ENCODE peak calls at places on chromosomes 13 and 19, in four cellular contexts. One of them, this sample, is unnamed. For H3K9me3, the result is how much of the 10 kb centered on the place peaks cover.

GRCh38 chr19:15304140-15304705 is 28.1 kb downstream of the BRD4 start:
- DNase-seq in A549: no peak
- DNase-seq in hepatocyte: no peak
- DNase-seq in lung: no peak
- DNase-seq in this sample: no peak

GRCh38 chr13:40910324-40911050 is 108.6 kb downstream of the ELF1 start:
- DNase-seq in A549: no peak
- DNase-seq in hepatocyte: no peak
- DNase-seq in lung: no peak
- DNase-seq in this sample: no peak

GRCh38 chr13:50531917-50532899 is 311.3 kb downstream of the DLEU7 start:
- DNase-seq in A549: no peak
- DNase-seq in hepatocyte: peak
- DNase-seq in lung: no peak
- DNase-seq in this sample: peak

GRCh38 chr13:38872693-38873092 is 117.9 kb downstream of the STOML3 start:
- DNase-seq in A549: peak
- DNase-seq in hepatocyte: peak
- DNase-seq in lung: no peak
- DNase-seq in this sample: peak

GRCh38 chr13:77215543-77215942 is 111.4 kb downstream of the MYCBP2 start:
- DNase-seq in A549: no peak
- DNase-seq in hepatocyte: no peak
- DNase-seq in lung: no peak
- DNase-seq in this sample: no peak

GRCh38 chr13:29573190-29573589 is 22.3 kb downstream of the SLC7A1 start:
- DNase-seq in A549: no peak
- DNase-seq in hepatocyte: no peak
- DNase-seq in lung: no peak
- DNase-seq in this sample: no peak

GRCh38 chr13:74839656-74840055 is 642.3 kb downstream of the TBC1D4 start:
- DNase-seq in A549: no peak
- DNase-seq in hepatocyte: no peak
- DNase-seq in lung: no peak
- DNase-seq in this sample: no peak

GRCh38 chr13:74056829-74057564 is 77.2 kb downstream of the KLF12 start:
- DNase-seq in A549: no peak
- DNase-seq in hepatocyte: no peak
- DNase-seq in lung: no peak
- DNase-seq in this sample: peak

GRCh38 chr13:21078501-21078900 is 17.1 kb upstream of the LATS2 start:
- DNase-seq in A549: no peak
- DNase-seq in hepatocyte: no peak
- DNase-seq in lung: no peak
- DNase-seq in this sample: no peak

GRCh38 chr19:47719047-47719885 is 6.0 kb downstream of the EHD2 start:
- DNase-seq in A549: peak
- DNase-seq in hepatocyte: peak
- DNase-seq in lung: peak
- DNase-seq in this sample: no peak

GRCh38 chr19:36441339-36441738 is 22.9 kb upstream of the ZFP82 start:
- DNase-seq in A549: no peak
- DNase-seq in hepatocyte: no peak
- DNase-seq in lung: no peak
- DNase-seq in this sample: no peak
- H3K9me3 ChIP-seq in A549: half or more
- H3K9me3 ChIP-seq in hepatocyte: under half
- H3K9me3 ChIP-seq in lung: under half
- H3K9me3 ChIP-seq in this sample: under half

DNA sequence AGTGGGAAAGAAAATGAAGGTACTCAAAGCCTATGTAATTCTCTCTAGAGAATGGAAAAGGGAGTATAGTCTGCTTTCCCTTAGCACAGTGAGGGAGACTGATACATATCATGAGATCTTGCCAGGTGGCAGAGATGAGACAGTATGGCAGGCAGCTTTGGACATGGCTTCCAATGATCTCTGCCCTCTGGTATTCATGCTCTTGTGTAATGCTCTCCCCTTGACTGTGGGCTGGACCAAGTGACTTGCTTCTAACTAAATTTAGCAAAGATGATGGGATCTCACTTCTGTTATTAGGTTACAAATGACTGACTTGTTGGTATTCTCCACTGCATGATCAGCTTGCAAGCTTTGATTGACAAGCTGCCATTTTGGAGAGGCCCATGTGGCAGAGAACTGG is 10.2 kb downstream of the ZNF132 start:
- DNase-seq in A549: no peak
- DNase-seq in hepatocyte: no peak
- DNase-seq in lung: no peak
- DNase-seq in this sample: no peak
- H3K9me3 ChIP-seq in A549: half or more
- H3K9me3 ChIP-seq in hepatocyte: under half
- H3K9me3 ChIP-seq in lung: under half
- H3K9me3 ChIP-seq in this sample: under half

DNA sequence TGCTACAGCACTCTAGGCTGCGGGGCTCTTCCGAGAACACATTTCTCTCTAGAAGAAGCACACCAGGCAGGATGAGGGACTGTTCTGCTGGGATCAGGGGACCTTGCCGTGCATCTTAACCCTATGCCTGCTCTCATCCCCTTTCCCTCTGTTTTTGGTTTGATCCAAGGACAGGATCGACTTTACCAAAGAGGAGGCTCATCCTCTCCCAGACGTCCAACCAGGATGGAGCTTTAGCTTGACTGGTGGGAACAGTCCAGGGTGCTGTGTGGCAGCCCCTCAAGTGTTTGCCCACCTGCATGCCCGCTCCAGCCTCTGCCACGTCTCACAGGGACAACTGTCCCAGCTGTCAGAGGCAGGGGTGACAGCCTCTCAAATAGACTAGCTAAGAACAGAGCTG is 42.3 kb upstream of the KCTD15 start:
- DNase-seq in A549: no peak
- DNase-seq in hepatocyte: no peak
- DNase-seq in lung: no peak
- DNase-seq in this sample: no peak
- H3K9me3 ChIP-seq in A549: under half
- H3K9me3 ChIP-seq in hepatocyte: under half
- H3K9me3 ChIP-seq in lung: under half
- H3K9me3 ChIP-seq in this sample: under half

GRCh38 chr13:55090612-55091011 is 2050.1 kb upstream of the PRR20A start:
- DNase-seq in A549: no peak
- DNase-seq in hepatocyte: no peak
- DNase-seq in lung: no peak
- DNase-seq in this sample: no peak

GRCh38 chr13:55087085-55087484 is 2053.6 kb upstream of the PRR20A start:
- DNase-seq in A549: no peak
- DNase-seq in hepatocyte: no peak
- DNase-seq in lung: no peak
- DNase-seq in this sample: no peak

DNA sequence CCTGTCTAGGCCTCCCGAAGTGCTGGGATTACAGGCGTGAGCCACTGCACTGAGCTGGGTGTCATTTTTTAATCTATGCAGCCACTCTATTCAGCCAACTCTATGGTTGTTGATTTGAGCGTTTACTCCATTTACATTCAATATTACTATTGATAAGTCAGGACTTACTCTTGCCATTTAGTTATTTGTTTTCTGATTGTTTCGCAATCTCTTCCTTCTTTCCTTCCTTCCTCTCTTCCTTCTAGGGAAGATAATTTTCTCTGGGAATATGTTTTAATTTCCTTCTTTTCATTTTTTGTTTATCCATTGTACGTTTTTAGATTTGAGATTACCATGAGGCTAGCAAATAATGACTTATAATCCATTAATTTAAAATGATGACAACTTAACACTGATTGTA is 2056.0 kb downstream of the OLFM4 start:
- DNase-seq in A549: no peak
- DNase-seq in hepatocyte: no peak
- DNase-seq in lung: no peak
- DNase-seq in this sample: no peak
- H3K9me3 ChIP-seq in A549: under half
- H3K9me3 ChIP-seq in hepatocyte: under half
- H3K9me3 ChIP-seq in lung: under half
- H3K9me3 ChIP-seq in this sample: under half

GRCh38 chr19:18992696-18993095 is 40.6 kb downstream of the SUGP2 start:
- DNase-seq in A549: no peak
- DNase-seq in hepatocyte: no peak
- DNase-seq in lung: no peak
- DNase-seq in this sample: no peak
- H3K9me3 ChIP-seq in A549: under half
- H3K9me3 ChIP-seq in hepatocyte: under half
- H3K9me3 ChIP-seq in lung: under half
- H3K9me3 ChIP-seq in this sample: under half

GRCh38 chr13:113090806-113091205 is 14.8 kb upstream of the F7 start:
- DNase-seq in A549: no peak
- DNase-seq in hepatocyte: no peak
- DNase-seq in lung: no peak
- DNase-seq in this sample: no peak

GRCh38 chr13:113089693-113090414 is 15.7 kb upstream of the F7 start:
- DNase-seq in A549: no peak
- DNase-seq in hepatocyte: no peak
- DNase-seq in lung: no peak
- DNase-seq in this sample: no peak

GRCh38 chr13:113088691-113089020 is 16.9 kb upstream of the F7 start:
- DNase-seq in A549: no peak
- DNase-seq in hepatocyte: no peak
- DNase-seq in lung: no peak
- DNase-seq in this sample: no peak

GRCh38 chr13:113091211-113091771 is 14.3 kb upstream of the F7 start:
- DNase-seq in A549: no peak
- DNase-seq in hepatocyte: no peak
- DNase-seq in lung: no peak
- DNase-seq in this sample: no peak

GRCh38 chr13:113090415-113090770 is 15.2 kb upstream of the F7 start:
- DNase-seq in A549: no peak
- DNase-seq in hepatocyte: no peak
- DNase-seq in lung: no peak
- DNase-seq in this sample: no peak
- H3K9me3 ChIP-seq in A549: under half
- H3K9me3 ChIP-seq in hepatocyte: under half
- H3K9me3 ChIP-seq in lung: under half
- H3K9me3 ChIP-seq in this sample: under half

DNA sequence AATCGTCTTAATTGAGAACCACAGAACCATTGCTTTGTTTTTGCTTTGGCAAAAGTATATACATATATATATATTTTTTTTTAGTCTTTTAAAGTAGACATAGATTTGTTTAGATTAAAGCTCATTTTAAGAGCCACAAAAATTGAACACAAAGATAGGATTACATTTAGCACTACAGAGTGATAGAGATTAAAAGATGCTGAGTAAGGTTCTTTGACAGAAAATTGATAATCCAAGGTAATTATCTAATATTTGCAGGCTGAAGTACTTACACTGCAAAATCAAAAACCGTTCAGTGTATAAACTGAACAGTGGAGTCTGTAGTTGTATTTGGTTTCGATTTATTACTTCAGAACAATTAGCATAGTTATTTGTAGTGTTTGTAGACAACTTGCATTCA is 24.5 kb upstream of the ZNF98 start:
- DNase-seq in A549: no peak
- DNase-seq in hepatocyte: no peak
- DNase-seq in lung: no peak
- DNase-seq in this sample: no peak
- H3K9me3 ChIP-seq in A549: under half
- H3K9me3 ChIP-seq in hepatocyte: under half
- H3K9me3 ChIP-seq in lung: under half
- H3K9me3 ChIP-seq in this sample: under half

GRCh38 chr19:22503524-22503923 is 81.4 kb upstream of the ZNF98 start:
- DNase-seq in A549: no peak
- DNase-seq in hepatocyte: no peak
- DNase-seq in lung: no peak
- DNase-seq in this sample: no peak
- H3K9me3 ChIP-seq in A549: half or more
- H3K9me3 ChIP-seq in hepatocyte: under half
- H3K9me3 ChIP-seq in lung: under half
- H3K9me3 ChIP-seq in this sample: under half

GRCh38 chr13:98530236-98530635 is 46.7 kb downstream of the STK24 start:
- DNase-seq in A549: no peak
- DNase-seq in hepatocyte: no peak
- DNase-seq in lung: no peak
- DNase-seq in this sample: no peak

GRCh38 chr13:98527526-98527925 is 49.4 kb downstream of the STK24 start:
- DNase-seq in A549: no peak
- DNase-seq in hepatocyte: no peak
- DNase-seq in lung: no peak
- DNase-seq in this sample: no peak

GRCh38 chr13:98532254-98532653 is 44.7 kb downstream of the STK24 start:
- DNase-seq in A549: no peak
- DNase-seq in hepatocyte: no peak
- DNase-seq in lung: no peak
- DNase-seq in this sample: no peak

GRCh38 chr13:98528663-98529064 is 48.2 kb downstream of the STK24 start:
- DNase-seq in A549: no peak
- DNase-seq in hepatocyte: no peak
- DNase-seq in lung: no peak
- DNase-seq in this sample: no peak

GRCh38 chr13:98529171-98529570 is 47.7 kb downstream of the STK24 start:
- DNase-seq in A549: no peak
- DNase-seq in hepatocyte: no peak
- DNase-seq in lung: no peak
- DNase-seq in this sample: no peak
- H3K9me3 ChIP-seq in A549: under half
- H3K9me3 ChIP-seq in hepatocyte: under half
- H3K9me3 ChIP-seq in lung: under half
- H3K9me3 ChIP-seq in this sample: under half

This sample was measured in HAP-1.